ENCODE peak calls at places on chromosome 16, in nine cellular contexts. Q is stimulated activated CD4-positive, alpha-beta T cell treated with anti-CD3 and anti-CD28 coated beads, Interleukin-1b, Interleukin-23, amount 100 ng/mL, for 1 hour; R is activated T-cell treated with anti-CD3 and anti-CD28 coated beads for 1 hour; X is left colon; F is memory B cell; H is NCI-H1436; S is NCI-H526; I is neural crest cell; K is Right ventricle myocardium superior. D is an unnamed sample.

GRCh38 chr16:154223-155030 is 2.0 kb downstream of the HBZ start:
- DNase-seq in X (no peak), F (no peak), S (peak), I (no peak), Q (no peak), R (no peak), H (no peak), K (no peak), D (no peak)

GRCh38 chr16:89314357-89314756 is 96.9 kb downstream of the ZNF778 start:
- DNase-seq in X (no peak), S (no peak), I (no peak), Q (peak), K (peak), R (peak), F (no peak), H (no peak), D (no peak)

GRCh38 chr16:84356591-84357116 is 11.7 kb upstream of the ATP2C2 start:
- DNase-seq in K (no peak), X (no peak), Q (no peak), F (no peak), R (no peak), S (no peak), I (peak), H (no peak), D (peak)

GRCh38 chr16:27657811-27658210 is 107.9 kb downstream of the KATNIP start:
- DNase-seq in X (no peak), R (no peak), H (no peak), Q (no peak), K (no peak), S (no peak), F (no peak), I (no peak), D (no peak)

GRCh38 chr16:72635694-72636093 is 412.2 kb downstream of the ZFHX3 start:
- DNase-seq in F (no peak), H (no peak), R (no peak), X (no peak), K (no peak), I (no peak), S (no peak), Q (no peak), D (no peak)

GRCh38 chr16:70805787-70806186 is 4.8 kb upstream of the VAC14 start:
- DNase-seq in H (no peak), Q (no peak), F (no peak), X (no peak), R (no peak), S (no peak), K (no peak), I (no peak), D (no peak)

GRCh38 chr16:1998852-1999801 is 9.4 kb downstream of the SYNGR3 start:
- DNase-seq in S (no peak), X (no peak), K (no peak), H (no peak), F (no peak), R (no peak), I (no peak), Q (no peak), D (no peak)

GRCh38 chr16:48146710-48147109 is 9.1 kb downstream of the ABCC12 start:
- DNase-seq in X (no peak), R (no peak), I (no peak), F (no peak), S (no peak), Q (no peak), H (no peak), K (no peak), D (no peak)

GRCh38 chr16:66103245-66103644 is 263.2 kb upstream of the CDH5 start:
- DNase-seq in Q (no peak), K (no peak), S (no peak), H (no peak), I (no peak), F (no peak), X (no peak), R (no peak), D (no peak)

GRCh38 chr16:15607700-15608396 is 35.1 kb downstream of the MARF1 start:
- DNase-seq in H (no peak), F (no peak), R (no peak), Q (no peak), K (peak), S (no peak), X (no peak), I (no peak), D (no peak)

GRCh38 chr16:11016993-11017392 is 72.6 kb downstream of the CLEC16A start:
- DNase-seq in K (peak), R (peak), H (peak), F (no peak), S (no peak), X (peak), Q (no peak), I (no peak), D (peak)

GRCh38 chr16:50273888-50274770 is 7.8 kb downstream of the ADCY7 start:
- DNase-seq in R (peak), X (no peak), S (no peak), H (no peak), F (peak), I (no peak), K (peak), Q (no peak), D (no peak)

GRCh38 chr16:77963185-77964044 is 58.9 kb upstream of the CLEC3A start:
- DNase-seq in R (no peak), I (no peak), H (no peak), X (no peak), K (no peak), F (no peak), S (no peak), Q (no peak), D (no peak)

GRCh38 chr16:27174798-27175197 is 28.5 kb upstream of the KDM8 start:
- DNase-seq in F (no peak), K (no peak), X (no peak), R (no peak), Q (no peak), I (no peak), S (peak), H (no peak), D (no peak)

GRCh38 chr16:11329080-11329491 is 16.2 kb upstream of the RMI2 start:
- DNase-seq in X (no peak), K (no peak), I (no peak), R (no peak), Q (no peak), S (peak), F (no peak), H (no peak), D (no peak)

GRCh38 chr16:27113341-27113841 is 46.7 kb downstream of the C16orf82 start:
- DNase-seq in S (no peak), Q (no peak), F (peak), K (no peak), H (no peak), X (no peak), R (no peak), I (no peak), D (no peak)

GRCh38 chr16:73228649-73229048 is 180.7 kb upstream of the ZFHX3 start:
- DNase-seq in S (no peak), K (peak), H (no peak), F (no peak), X (no peak), I (no peak), Q (no peak), R (no peak), D (no peak)

GRCh38 chr16:30142672-30143346 is 19.8 kb upstream of the MAPK3 start:
- DNase-seq in K (no peak), Q (no peak), I (no peak), H (peak), X (no peak), R (no peak), F (peak), S (peak), D (no peak)

GRCh38 chr16:48392407-48392806 is 7.2 kb upstream of the SIAH1 start:
- DNase-seq in Q (no peak), K (no peak), I (no peak), F (no peak), H (no peak), X (no peak), S (no peak), R (no peak), D (no peak)

GRCh38 chr16:86906608-86907007 is 328.3 kb downstream of the FOXL1 start:
- DNase-seq in H (no peak), Q (no peak), I (no peak), K (no peak), F (no peak), R (no peak), S (no peak), X (no peak), D (no peak)

GRCh38 chr16:4179020-4179419 is 62.8 kb upstream of the ADCY9 start:
- DNase-seq in I (no peak), X (no peak), F (no peak), Q (no peak), K (peak), S (no peak), R (no peak), H (no peak), D (peak)

GRCh38 chr16:83992624-83993023 is 24.6 kb downstream of the NECAB2 start:
- DNase-seq in R (no peak), F (no peak), X (no peak), S (no peak), K (peak), Q (no peak), I (no peak), H (no peak), D (no peak)

GRCh38 chr16:87723224-87723619 is 42.6 kb downstream of the KLHDC4 start:
- DNase-seq in S (peak), F (peak), Q (no peak), X (no peak), K (peak), R (no peak), I (no peak), H (peak), D (no peak)

GRCh38 chr16:88690341-88691128 is 4.2 kb upstream of the SNAI3 start:
- DNase-seq in I (no peak), F (no peak), S (no peak), H (no peak), K (no peak), X (no peak), Q (no peak), R (no peak), D (no peak)

GRCh38 chr16:26530584-26531289 is 536.0 kb upstream of the C16orf82 start:
- DNase-seq in S (peak), Q (no peak), F (no peak), I (no peak), R (no peak), K (no peak), X (no peak), H (no peak), D (no peak)

GRCh38 chr16:4298761-4299522 is 16.9 kb upstream of the GLIS2 start:
- DNase-seq in H (no peak), S (no peak), R (no peak), I (no peak), Q (no peak), F (no peak), K (peak), X (peak), D (peak)

GRCh38 chr16:56336071-56336688 is 89.2 kb downstream of the AMFR start:
- DNase-seq in I (no peak), F (no peak), H (no peak), S (no peak), R (no peak), Q (no peak), K (peak), X (no peak), D (no peak)

GRCh38 chr16:86722970-86723369 is 144.6 kb downstream of the FOXL1 start:
- DNase-seq in K (no peak), R (no peak), F (no peak), H (no peak), I (no peak), Q (no peak), X (no peak), S (no peak), D (no peak)

GRCh38 chr16:71479420-71479819 is 9.7 kb downstream of the ZNF19 start:
- DNase-seq in X (no peak), Q (no peak), I (no peak), F (no peak), H (peak), K (no peak), R (no peak), S (peak), D (no peak)

GRCh38 chr16:89216315-89217137 is 977 bp upstream of the ZNF778 start:
- DNase-seq in K (peak), I (peak), Q (peak), S (peak), R (peak), X (peak), H (peak), F (peak), D (peak)

D was measured in prostate gland.